ENCODE peak calls at places on chromosome 13, in ten cellular contexts. O is fibroblast of pulmonary artery; C is cardiac fibroblast; L is WTC11; A is CD4-positive, alpha-beta T cell; E is endothelial cell; D is hepatocyte; Q is thoracic aorta; W is right atrium auricular region; K is mesothelial cell of epicardium. J is an unnamed sample.

GRCh38 chr13:28753208-28753892 is 34.6 kb upstream of the SLC46A3 start:
- DNase-seq in O (peak), C (peak), L (peak), A (no peak), E (no peak), D (peak), Q (peak), W (peak), K (no peak), J (no peak)

GRCh38 chr13:52141299-52141698 is 12.4 kb upstream of the NEK5 start:
- DNase-seq in O (no peak), C (peak), L (no peak), A (no peak), E (no peak), D (no peak), Q (no peak), W (no peak), K (no peak), J (no peak)

GRCh38 chr13:49357694-49358093 is 86.2 kb downstream of the CAB39L start:
- DNase-seq in O (peak), C (peak), L (no peak), A (no peak), E (no peak), D (no peak), Q (no peak), W (no peak), K (no peak), J (no peak)

GRCh38 chr13:24306632-24307031 is 2.7 kb upstream of the C1QTNF9 start:
- DNase-seq in O (peak), C (peak), L (no peak), A (no peak), E (no peak), D (no peak), Q (no peak), W (no peak), K (no peak), J (no peak)

GRCh38 chr13:26758496-26759155 is 2.0 kb downstream of the GPR12 start:
- DNase-seq in O (no peak), C (no peak), L (no peak), A (no peak), E (no peak), D (no peak), Q (no peak), W (no peak), K (no peak), J (no peak)

GRCh38 chr13:95233026-95233635 is 68.1 kb downstream of the ABCC4 start:
- DNase-seq in O (no peak), C (no peak), L (no peak), A (no peak), E (no peak), D (no peak), Q (no peak), W (no peak), K (no peak), J (no peak)

GRCh38 chr13:82947121-82948077 is 934.9 kb downstream of the SLITRK1 start:
- DNase-seq in O (peak), C (no peak), L (no peak), A (no peak), E (no peak), D (no peak), Q (no peak), W (no peak), K (no peak), J (no peak)

GRCh38 chr13:31431722-31432137 is 232.0 kb downstream of the B3GLCT start:
- DNase-seq in O (peak), C (peak), L (peak), A (peak), E (peak), D (peak), Q (no peak), W (peak), K (peak), J (peak)

DNA sequence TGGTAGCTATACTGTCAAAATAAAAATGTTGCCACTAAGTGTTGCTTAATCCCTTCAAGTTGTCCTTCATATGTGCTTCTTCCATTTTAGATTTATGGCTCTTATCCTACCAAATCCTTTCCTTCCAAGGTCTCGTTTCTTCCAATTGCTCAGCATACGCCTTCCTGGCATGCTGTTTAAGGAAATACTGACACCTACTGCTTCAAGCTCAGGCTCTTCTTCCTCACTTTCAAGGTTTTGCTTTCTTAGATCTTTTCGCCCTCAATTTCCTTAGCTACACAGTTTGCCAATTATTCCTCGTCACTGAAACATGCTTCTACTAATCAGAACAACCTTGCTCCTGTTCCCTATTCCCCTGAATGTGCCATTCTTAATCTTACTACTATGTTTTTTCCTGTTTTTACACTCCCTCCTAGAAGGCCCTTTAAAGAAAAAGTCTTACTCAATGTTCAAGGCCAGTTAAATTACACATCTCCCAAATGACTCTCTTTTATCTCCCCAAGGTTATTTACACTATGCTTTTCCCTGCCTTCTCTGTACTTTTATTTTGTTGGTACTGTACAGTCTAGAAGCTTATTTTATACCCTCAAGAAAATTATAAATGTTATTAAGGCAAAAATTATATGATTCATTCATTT is 343.1 kb downstream of the MZT1 start:
- DNase-seq in O (peak), C (peak), L (no peak), A (no peak), E (no peak), D (no peak), Q (no peak), W (no peak), K (no peak), J (no peak)
- TF ChIP-seq CTCF in O (no peak), C (no peak), L (no peak), A (no peak), E (no peak), D (no peak), Q (no peak), W (no peak), K (no peak), J (no peak)

GRCh38 chr13:97574926-97575325 is 141.0 kb downstream of the RAP2A start:
- DNase-seq in O (peak), C (peak), L (peak), A (no peak), E (peak), D (peak), Q (no peak), W (no peak), K (no peak), J (no peak)
- TF ChIP-seq CTCF in O (peak), C (peak), L (no peak), A (no peak), E (no peak), D (peak), Q (no peak), W (no peak), K (no peak), J (no peak)

DNA sequence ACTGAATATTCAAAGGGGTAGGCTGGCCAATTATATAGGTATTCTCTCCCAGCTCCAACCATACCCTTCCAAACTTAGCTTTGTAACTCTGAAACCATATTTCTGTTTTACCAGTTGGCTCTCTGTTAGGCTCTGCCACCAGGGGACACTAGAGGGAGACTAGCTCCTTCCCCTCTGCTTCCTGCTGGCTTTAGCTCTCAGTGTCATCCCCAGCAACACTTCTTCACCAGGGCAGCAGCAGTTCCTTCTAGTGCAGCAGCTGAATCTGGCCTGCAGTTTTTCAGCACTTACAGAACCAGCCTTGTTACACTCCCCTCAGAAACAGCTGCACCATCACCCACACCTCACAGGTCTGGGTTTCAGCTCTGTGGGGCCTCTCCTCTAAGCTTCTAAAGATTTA is 51.0 kb upstream of the DOCK9 start:
- DNase-seq in O (no peak), C (no peak), L (peak), A (peak), E (no peak), D (no peak), Q (no peak), W (no peak), K (no peak), J (no peak)
- TF ChIP-seq CTCF in O (peak), C (peak), L (peak), A (peak), E (peak), D (peak), Q (no peak), W (no peak), K (no peak), J (peak)

GRCh38 chr13:44573790-44574465 is 2.2 kb downstream of the TSC22D1 start:
- DNase-seq in O (peak), C (peak), L (no peak), A (no peak), E (no peak), D (peak), Q (no peak), W (no peak), K (no peak), J (no peak)
- TF ChIP-seq CTCF in O (peak), C (peak), L (no peak), A (no peak), E (peak), D (peak), Q (peak), W (no peak), K (peak), J (peak)

J was measured in progenitor cell of endocrine pancreas.